ENCODE peak calls at places on chromosomes 2 and 18, in nine cellular contexts. Q is heart right ventricle, N is adrenal gland, W is right atrium auricular region, U is fibroblast of mammary gland, H is cardiac muscle cell, I is GM12865, O is cardiac fibroblast, Z is fibroblast of lung. V is an unnamed sample.

GRCh38 chr2:36352024-36352398 is 3.6 kb upstream of the CRIM1 start:
- DNase-seq in Q (peak), N (no peak), W (no peak), U (peak), H (peak), I (peak), O (peak), Z (peak), V (no peak)

GRCh38 chr2:215698566-215698965 is 262.7 kb upstream of the FN1 start:
- DNase-seq in Q (no peak), N (no peak), W (no peak), U (peak), H (no peak), I (peak), O (peak), Z (peak), V (no peak)

GRCh38 chr2:233566141-233566956 is at the start of gene USP40:
- DNase-seq in Q (peak), N (peak), W (peak), U (peak), H (peak), I (peak), O (peak), Z (peak), V (peak)

GRCh38 chr2:39334529-39334928 is 90.8 kb upstream of the CDKL4 start:
- DNase-seq in Q (no peak), N (no peak), W (no peak), U (no peak), H (no peak), I (no peak), O (no peak), Z (no peak), V (no peak)

GRCh38 chr2:63888490-63889402 is 47.0 kb downstream of the UGP2 start:
- DNase-seq in Q (peak), N (peak), W (no peak), U (peak), H (peak), I (peak), O (peak), Z (peak), V (no peak)

GRCh38 chr2:119741868-119742267 is 17.9 kb upstream of the PTPN4 start:
- DNase-seq in Q (no peak), N (no peak), W (no peak), U (peak), H (no peak), I (no peak), O (no peak), Z (no peak), V (no peak)

GRCh38 chr18:24792164-24792563 is 331.7 kb downstream of the HRH4 start:
- DNase-seq in Q (no peak), N (no peak), W (no peak), U (no peak), H (peak), I (no peak), O (no peak), Z (no peak), V (no peak)

GRCh38 chr2:11870064-11870463 is 123.6 kb downstream of the LPIN1 start:
- DNase-seq in Q (no peak), N (no peak), W (no peak), U (no peak), H (peak), I (no peak), O (no peak), Z (no peak), V (no peak)

GRCh38 chr2:240462073-240462703 is 26.7 kb downstream of the GPC1 start:
- DNase-seq in Q (no peak), N (peak), W (no peak), U (no peak), H (no peak), I (no peak), O (no peak), Z (no peak), V (no peak)

GRCh38 chr2:179298666-179299065 is 34.0 kb upstream of the SESTD1 start:
- DNase-seq in Q (no peak), N (no peak), W (no peak), U (no peak), H (no peak), I (no peak), O (no peak), Z (no peak), V (no peak)

GRCh38 chr18:5476961-5477800 is 66.6 kb downstream of the EPB41L3 start:
- DNase-seq in Q (no peak), N (no peak), W (no peak), U (peak), H (no peak), I (no peak), O (no peak), Z (peak), V (no peak)

GRCh38 chr2:33500177-33500576 is 23.7 kb downstream of the RASGRP3 start:
- DNase-seq in Q (no peak), N (no peak), W (no peak), U (no peak), H (no peak), I (peak), O (no peak), Z (no peak), V (no peak)

GRCh38 chr2:232341061-232341738 is 37.4 kb upstream of the ALPP start:
- DNase-seq in Q (no peak), N (no peak), W (no peak), U (no peak), H (no peak), I (no peak), O (no peak), Z (no peak), V (peak)

GRCh38 chr2:74906395-74906794 is 52.0 kb upstream of the POLE4 start:
- DNase-seq in Q (no peak), N (peak), W (no peak), U (no peak), H (no peak), I (no peak), O (no peak), Z (no peak), V (no peak)

GRCh38 chr2:127649100-127649611 is 3.2 kb downstream of the GPR17 start:
- DNase-seq in Q (no peak), N (no peak), W (no peak), U (no peak), H (no peak), I (no peak), O (no peak), Z (no peak), V (no peak)

GRCh38 chr18:711330-711692 is 1.1 kb downstream of the ENOSF1 start:
- DNase-seq in Q (no peak), N (no peak), W (no peak), U (no peak), H (no peak), I (no peak), O (no peak), Z (no peak), V (no peak)
- H3K4me3 ChIP-seq in Q (no peak), N (no peak), W (peak), U (peak), H (peak), I (peak), O (peak), Z (peak), V (peak)

DNA sequence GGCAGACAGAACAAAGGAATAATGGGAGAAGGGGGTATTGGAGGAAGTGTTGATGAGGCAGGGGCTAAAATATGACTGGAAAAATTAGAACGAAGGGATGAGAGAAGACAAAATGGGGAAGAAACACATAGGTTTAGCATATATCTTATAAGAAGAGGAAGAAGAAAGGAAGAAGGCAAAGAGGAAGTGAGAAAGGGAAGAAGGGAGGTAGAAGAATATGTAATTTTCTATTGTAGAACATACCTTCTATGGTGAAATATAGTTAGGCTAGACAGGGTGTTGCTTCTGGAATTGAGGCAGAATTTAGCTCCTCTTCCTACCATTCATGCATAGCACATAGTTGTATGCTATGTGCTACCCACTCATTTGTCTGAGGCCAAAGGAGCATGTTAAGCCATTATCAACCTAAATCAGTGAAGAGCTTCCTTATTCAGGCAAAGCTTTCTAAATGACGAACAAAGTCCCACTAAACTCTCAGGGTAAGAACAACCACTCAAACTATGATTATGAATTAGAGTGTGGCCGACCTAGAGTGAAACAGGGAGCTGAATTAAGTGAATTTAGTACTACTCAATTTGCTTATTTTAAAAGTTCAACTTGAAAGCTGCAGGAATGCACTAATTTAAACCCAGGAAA is 180.9 kb upstream of the GALNT5 start:
- DNase-seq in Q (no peak), N (no peak), W (no peak), U (no peak), H (no peak), I (peak), O (no peak), Z (no peak), V (no peak)
- TF ChIP-seq CTCF in Q (no peak), N (no peak), W (no peak), U (no peak), H (no peak), I (no peak), O (no peak), Z (no peak), V (no peak)

DNA sequence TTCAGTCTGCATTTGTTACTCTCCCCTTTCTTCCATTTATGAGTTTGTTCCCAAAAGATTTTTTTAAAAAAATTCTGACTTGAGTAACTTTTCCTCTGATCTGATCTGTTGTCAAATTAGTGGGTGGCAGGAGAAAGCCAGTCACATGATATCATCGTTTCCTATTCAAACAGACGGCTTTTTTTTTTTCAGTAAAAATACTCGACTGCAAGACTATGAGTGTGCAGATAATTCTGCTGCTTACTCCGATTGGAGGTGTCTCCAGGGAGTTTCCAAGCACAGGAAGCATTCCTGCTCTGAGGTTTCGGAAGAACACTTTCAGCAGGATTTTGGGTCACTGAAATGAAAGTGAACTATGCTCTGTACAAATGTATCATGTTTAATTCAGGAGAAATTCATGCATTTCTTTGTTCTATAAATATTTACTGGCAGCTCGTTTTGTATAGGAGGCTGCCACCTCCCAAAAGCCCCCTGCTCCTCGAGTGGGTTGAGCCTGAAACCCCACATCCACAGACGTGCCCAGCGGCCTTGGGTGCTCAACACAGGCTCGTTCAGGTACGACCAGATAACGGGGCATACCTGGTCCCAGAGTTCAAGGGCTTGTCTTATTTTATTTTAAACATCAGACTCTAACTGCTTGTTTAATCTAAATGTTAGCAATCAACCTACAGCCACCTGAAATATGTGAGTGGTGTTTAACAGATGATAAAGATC is 126.9 kb upstream of the ZNF516 start:
- DNase-seq in Q (no peak), N (no peak), W (no peak), U (peak), H (no peak), I (no peak), O (peak), Z (peak), V (no peak)
- H3K4me3 ChIP-seq in Q (no peak), N (no peak), W (no peak), U (peak), H (no peak), I (no peak), O (no peak), Z (no peak), V (no peak)

GRCh38 chr18:52995875-52996274 is 655.9 kb downstream of the DCC start:
- DNase-seq in Q (no peak), N (no peak), W (no peak), U (no peak), H (no peak), I (no peak), O (no peak), Z (no peak), V (no peak)

GRCh38 chr18:52991246-52991645 is 651.2 kb downstream of the DCC start:
- DNase-seq in Q (no peak), N (no peak), W (no peak), U (no peak), H (no peak), I (no peak), O (no peak), Z (no peak), V (no peak)

GRCh38 chr18:52992041-52992440 is 652.0 kb downstream of the DCC start:
- DNase-seq in Q (no peak), N (no peak), W (no peak), U (no peak), H (peak), I (no peak), O (no peak), Z (no peak), V (no peak)
- TF ChIP-seq CTCF in Q (no peak), N (no peak), W (no peak), U (no peak), H (no peak), I (no peak), O (no peak), Z (no peak), V (peak)

DNA sequence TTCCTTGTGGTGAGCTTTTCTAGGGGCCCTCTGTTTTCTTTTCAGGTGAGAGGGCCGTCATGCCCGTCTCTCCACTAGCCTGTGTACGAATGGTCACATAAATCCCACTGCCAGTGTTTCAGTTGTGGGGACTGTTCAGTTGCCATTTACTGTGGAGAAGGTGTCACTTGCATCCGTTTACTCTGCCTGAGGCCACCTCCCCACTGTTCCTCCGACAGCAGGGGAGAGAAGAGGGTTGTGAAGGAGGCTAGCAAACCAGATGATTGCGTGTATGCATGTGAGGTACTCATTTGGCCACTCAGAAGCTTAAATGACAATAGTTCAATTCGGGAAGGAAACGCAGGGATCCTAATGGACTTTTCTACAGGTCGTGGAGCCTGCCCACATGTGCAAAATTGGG is 3.3 kb downstream of the MTCL1 start:
- DNase-seq in Q (no peak), N (no peak), W (no peak), U (no peak), H (no peak), I (no peak), O (no peak), Z (no peak), V (no peak)
- H3K4me3 ChIP-seq in Q (no peak), N (no peak), W (no peak), U (no peak), H (no peak), I (no peak), O (no peak), Z (no peak), V (no peak)

DNA sequence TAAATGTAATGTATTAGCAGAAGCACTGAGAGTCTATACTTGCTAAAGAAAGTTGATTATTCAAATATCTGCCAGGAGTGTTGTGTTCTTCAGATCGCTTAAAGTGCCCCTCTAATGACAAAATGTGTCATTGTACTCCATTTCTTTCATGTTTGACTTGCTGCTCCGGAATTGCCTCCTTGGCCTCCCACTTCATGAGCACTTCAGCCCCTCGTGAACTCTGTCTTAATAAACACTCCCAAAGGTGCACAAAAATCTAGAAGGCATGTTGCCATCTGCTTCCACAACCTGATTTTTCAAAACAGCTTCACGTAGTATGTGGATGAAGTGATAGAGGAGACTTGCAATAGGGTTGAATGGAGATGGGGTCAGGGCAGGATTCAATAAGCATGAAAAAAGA is 396.1 kb downstream of the TDRD15 start:
- DNase-seq in Q (no peak), N (no peak), W (no peak), U (no peak), H (no peak), I (no peak), O (no peak), Z (no peak), V (no peak)
- TF ChIP-seq CTCF in Q (no peak), N (no peak), W (no peak), U (no peak), H (no peak), I (no peak), O (no peak), Z (no peak), V (no peak)

GRCh38 chr2:99708231-99708630 is 218.4 kb upstream of the REV1 start:
- DNase-seq in Q (peak), N (no peak), W (peak), U (no peak), H (no peak), I (no peak), O (no peak), Z (no peak), V (peak)

GRCh38 chr2:99709229-99709628 is 219.4 kb upstream of the REV1 start:
- DNase-seq in Q (no peak), N (no peak), W (no peak), U (no peak), H (no peak), I (no peak), O (no peak), Z (no peak), V (no peak)

GRCh38 chr2:99710720-99711612 is 221.1 kb upstream of the REV1 start:
- DNase-seq in Q (peak), N (no peak), W (no peak), U (no peak), H (peak), I (no peak), O (peak), Z (peak), V (peak)

GRCh38 chr2:99707592-99707991 is 217.8 kb upstream of the REV1 start:
- DNase-seq in Q (no peak), N (no peak), W (no peak), U (peak), H (no peak), I (no peak), O (peak), Z (peak), V (no peak)

GRCh38 chr2:99706734-99707133 is 216.9 kb upstream of the REV1 start:
- DNase-seq in Q (no peak), N (no peak), W (no peak), U (no peak), H (no peak), I (no peak), O (no peak), Z (peak), V (no peak)
- H3K4me3 ChIP-seq in Q (no peak), N (no peak), W (peak), U (no peak), H (no peak), I (no peak), O (no peak), Z (no peak), V (peak)

GRCh38 chr2:56108806-56109205 is 75.0 kb upstream of the CCDC85A start:
- DNase-seq in Q (no peak), N (no peak), W (no peak), U (no peak), H (no peak), I (no peak), O (no peak), Z (no peak), V (no peak)
- TF ChIP-seq CTCF in Q (no peak), N (no peak), W (no peak), U (no peak), H (no peak), I (no peak), O (no peak), Z (no peak), V (no peak)

GRCh38 chr2:174326880-174327558 is 7.7 kb upstream of the SP9 start:
- DNase-seq in Q (no peak), N (no peak), W (no peak), U (no peak), H (no peak), I (no peak), O (no peak), Z (no peak), V (no peak)

GRCh38 chr2:174327559-174327897 is 7.2 kb upstream of the SP9 start:
- DNase-seq in Q (no peak), N (no peak), W (no peak), U (no peak), H (no peak), I (no peak), O (no peak), Z (no peak), V (no peak)

GRCh38 chr2:174329157-174329715 is 5.5 kb upstream of the SP9 start:
- DNase-seq in Q (no peak), N (no peak), W (no peak), U (no peak), H (no peak), I (no peak), O (no peak), Z (no peak), V (no peak)

GRCh38 chr2:174328309-174329156 is 6.2 kb upstream of the SP9 start:
- DNase-seq in Q (no peak), N (no peak), W (no peak), U (no peak), H (no peak), I (no peak), O (no peak), Z (no peak), V (no peak)

GRCh38 chr2:174327958-174328308 is 6.8 kb upstream of the SP9 start:
- DNase-seq in Q (no peak), N (no peak), W (no peak), U (no peak), H (no peak), I (no peak), O (no peak), Z (no peak), V (no peak)
- H3K4me3 ChIP-seq in Q (no peak), N (no peak), W (no peak), U (no peak), H (no peak), I (no peak), O (no peak), Z (no peak), V (peak)